ENCODE peak calls at places on chromosome 1, in ten cellular contexts. V, F, E, I, B, O, Y, S, G and Z are unnamed samples.

GRCh38 chr1:78839704-78840277 is 166.7 kb downstream of the ADGRL4 start:
- DNase-seq in V (peak; percentile 17), F (no peak), E (no peak), I (peak; percentile 13), B (peak; percentile 58), O (no peak), Y (peak; percentile 59), S (peak; percentile 40), G (no peak), Z (no peak)

GRCh38 chr1:102107441-102107840 is 110.7 kb upstream of the OLFM3 start:
- DNase-seq in V (no peak), F (no peak), E (no peak), I (no peak), B (no peak), O (no peak), Y (no peak), S (no peak), G (no peak), Z (no peak)

GRCh38 chr1:192739476-192740184 is 69.2 kb upstream of the RGS2 start:
- DNase-seq in V (no peak), F (no peak), E (no peak), I (no peak), B (no peak), O (no peak), Y (no peak), S (no peak), G (peak; percentile 56), Z (no peak)

GRCh38 chr1:16612332-16613172 is 812 bp downstream of the NBPF1 start:
- DNase-seq in V (no peak), F (no peak), E (no peak), I (peak; percentile 75), B (peak; percentile 79), O (peak; percentile 59), Y (peak; percentile 92), S (peak; percentile 71), G (peak; percentile 69), Z (peak; percentile 93)

GRCh38 chr1:164787834-164788231 is 228.8 kb downstream of the PBX1 start:
- DNase-seq in V (no peak), F (no peak), E (no peak), I (peak; percentile 63), B (peak; percentile 68), O (no peak), Y (no peak), S (peak; percentile 34), G (no peak), Z (no peak)

GRCh38 chr1:38527373-38527966 is 332.1 kb downstream of the RRAGC start:
- DNase-seq in V (no peak), F (no peak), E (no peak), I (peak; percentile 68), B (peak; percentile 41), O (no peak), Y (no peak), S (peak; percentile 55), G (no peak), Z (no peak)

GRCh38 chr1:208855403-208855802 is 611.2 kb upstream of the PLXNA2 start:
- DNase-seq in V (no peak), F (no peak), E (no peak), I (no peak), B (no peak), O (no peak), Y (no peak), S (no peak), G (no peak), Z (no peak)

GRCh38 chr1:209871006-209871405 is 43.2 kb downstream of the UTP25 start:
- DNase-seq in V (no peak), F (no peak), E (no peak), I (no peak), B (no peak), O (no peak), Y (no peak), S (no peak), G (no peak), Z (no peak)

GRCh38 chr1:60865146-60865545 is 217.2 kb upstream of the NFIA start:
- DNase-seq in V (no peak), F (no peak), E (no peak), I (no peak), B (no peak), O (no peak), Y (no peak), S (no peak), G (no peak), Z (no peak)

GRCh38 chr1:165928075-165928731 is 100.8 kb downstream of the UCK2 start:
- DNase-seq in V (no peak), F (peak; percentile 14), E (no peak), I (no peak), B (peak; percentile 63), O (no peak), Y (peak; percentile 58), S (peak; percentile 41), G (no peak), Z (no peak)

GRCh38 chr1:37949524-37950152 is 2.8 kb upstream of the INPP5B start:
- DNase-seq in V (no peak), F (no peak), E (no peak), I (no peak), B (no peak), O (no peak), Y (no peak), S (no peak), G (peak; percentile 54), Z (peak; percentile 28)

DNA sequence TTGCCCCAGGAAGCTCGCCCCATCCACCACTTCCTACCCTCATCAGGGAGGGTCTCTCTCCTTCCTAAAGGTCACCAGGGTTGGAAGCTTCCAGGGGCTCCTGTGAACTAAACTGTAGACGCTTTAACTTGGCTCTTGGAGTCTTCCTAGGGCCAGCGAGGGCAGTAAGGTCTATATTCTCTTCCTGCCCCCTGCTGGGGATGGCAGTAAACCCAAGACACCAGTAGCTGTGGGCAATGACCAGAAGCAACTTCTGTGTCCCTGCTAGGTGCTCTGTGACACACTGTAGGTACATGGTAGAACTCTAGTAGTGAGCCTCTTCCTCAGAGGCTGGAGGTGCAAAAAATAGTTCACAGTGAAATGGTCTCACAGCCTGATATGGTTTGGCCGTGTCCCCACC is 30.0 kb downstream of the KCND3 start:
- DNase-seq in V (no peak), F (no peak), E (no peak), I (no peak), B (no peak), O (no peak), Y (no peak), S (no peak), G (no peak), Z (no peak)
- TF ChIP-seq CTCF in V (no peak), F (no peak), E (no peak), I (no peak), B (peak; percentile 49), O (no peak), Y (no peak), S (no peak), G (no peak), Z (no peak)

DNA sequence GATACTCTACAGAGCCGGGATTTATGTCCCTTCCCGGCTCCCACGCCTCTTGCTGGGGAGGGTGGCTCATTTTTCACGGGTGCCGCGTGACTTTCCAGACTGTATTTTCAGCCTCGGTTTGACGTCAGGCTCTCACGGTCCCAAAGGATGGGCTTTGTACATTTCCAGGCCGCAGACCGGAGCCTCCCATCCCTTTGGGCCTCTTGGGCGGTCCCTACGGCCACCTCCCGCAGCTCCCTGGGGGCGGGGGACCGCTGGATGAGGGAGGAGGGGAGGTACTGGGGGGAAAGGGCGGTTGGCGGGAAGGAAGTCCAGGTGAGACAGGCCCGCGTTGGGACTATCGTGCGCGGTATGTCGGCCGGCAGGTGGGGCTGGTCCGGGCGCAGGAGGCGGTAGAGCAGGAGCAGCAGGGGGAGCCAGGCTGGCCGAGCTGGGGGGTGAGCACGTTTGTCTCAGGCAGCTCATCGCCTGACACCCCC is 17.9 kb downstream of the UBL4B start:
- DNase-seq in V (no peak), F (no peak), E (no peak), I (peak; percentile 13), B (no peak), O (no peak), Y (no peak), S (no peak), G (no peak), Z (no peak)
- TF ChIP-seq CTCF in V (peak; percentile 47), F (no peak), E (no peak), I (no peak), B (peak; percentile 57), O (no peak), Y (peak; percentile 26), S (no peak), G (no peak), Z (no peak)

DNA sequence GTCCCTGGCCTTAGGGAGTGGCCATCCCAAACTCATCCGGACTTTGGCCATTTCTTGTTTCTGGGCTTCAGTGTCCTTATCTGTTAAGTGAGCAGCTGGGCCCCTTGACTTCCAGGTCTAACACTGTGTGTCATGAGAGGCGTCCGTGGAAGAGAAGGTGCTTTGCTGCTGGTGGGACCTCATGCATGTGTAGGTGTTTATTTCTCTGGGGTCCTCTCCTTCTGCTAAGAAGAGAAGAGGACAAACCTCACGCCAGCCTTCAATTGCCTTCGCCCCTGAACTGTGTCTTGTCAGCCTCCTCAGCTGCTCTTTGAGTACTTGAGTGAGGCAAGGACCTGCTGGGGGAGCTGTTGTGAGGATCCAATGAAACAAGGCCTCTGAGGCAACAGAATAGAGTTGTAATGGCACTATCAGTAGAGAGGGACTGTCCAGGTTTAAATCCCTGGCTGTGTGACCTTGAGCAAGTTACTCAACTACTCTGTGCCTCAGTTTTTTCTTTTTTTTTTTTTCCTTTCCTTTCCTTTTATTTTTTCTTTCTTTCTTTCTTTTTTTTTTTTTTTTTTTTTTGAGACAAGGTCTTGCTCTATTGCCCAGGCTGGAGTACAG is 72.4 kb downstream of the RUNX3 start:
- DNase-seq in V (no peak), F (no peak), E (no peak), I (no peak), B (no peak), O (no peak), Y (no peak), S (no peak), G (no peak), Z (no peak)
- TF ChIP-seq CTCF in V (no peak), F (no peak), E (no peak), I (no peak), B (peak; percentile 0), O (no peak), Y (no peak), S (no peak), G (no peak), Z (no peak)

GRCh38 chr1:12537294-12537693 is 80.7 kb downstream of the DHRS3 start:
- DNase-seq in V (no peak), F (no peak), E (no peak), I (no peak), B (no peak), O (no peak), Y (no peak), S (no peak), G (no peak), Z (no peak)
- TF ChIP-seq CTCF in V (no peak), F (no peak), E (no peak), I (no peak), B (no peak), O (no peak), Y (no peak), S (no peak), G (no peak), Z (no peak)